ENCODE peak calls at places on chromosomes 13 and 19, in eight cellular contexts. One of them, this sample, is unnamed.

GRCh38 chr13:100808848-100809247 is 134.3 kb upstream of the TMTC4 start:
- DNase-seq in neural crest cell: peak; percentile 12
- DNase-seq in body of pancreas: no peak
- DNase-seq in GM20000: no peak
- DNase-seq in NB4: no peak
- DNase-seq in progenitor cell of endocrine pancreas: no peak
- DNase-seq in heart right ventricle: no peak
- DNase-seq in colonic mucosa: no peak
- DNase-seq in this sample: no peak

GRCh38 chr19:19120308-19121156 is 17.7 kb downstream of the TMEM161A start:
- DNase-seq in neural crest cell: peak; percentile 79
- DNase-seq in body of pancreas: peak; percentile 42
- DNase-seq in GM20000: no peak
- DNase-seq in NB4: peak; percentile 71
- DNase-seq in progenitor cell of endocrine pancreas: peak; percentile 59
- DNase-seq in heart right ventricle: no peak
- DNase-seq in colonic mucosa: peak; percentile 74
- DNase-seq in this sample: no peak

GRCh38 chr19:35596366-35596999 is 10.5 kb downstream of the PMIS2 start:
- DNase-seq in neural crest cell: no peak
- DNase-seq in body of pancreas: no peak
- DNase-seq in GM20000: peak; percentile 75
- DNase-seq in NB4: peak; percentile 36
- DNase-seq in progenitor cell of endocrine pancreas: no peak
- DNase-seq in heart right ventricle: no peak
- DNase-seq in colonic mucosa: no peak
- DNase-seq in this sample: peak; percentile 82

GRCh38 chr13:98033277-98034247 is 80.1 kb downstream of the IPO5 start:
- DNase-seq in neural crest cell: peak; percentile 26
- DNase-seq in body of pancreas: peak; percentile 33
- DNase-seq in GM20000: no peak
- DNase-seq in NB4: peak; percentile 35
- DNase-seq in progenitor cell of endocrine pancreas: no peak
- DNase-seq in heart right ventricle: peak; percentile 38
- DNase-seq in colonic mucosa: no peak
- DNase-seq in this sample: no peak

GRCh38 chr19:53192771-53193533 is at the start of gene ZNF665:
- DNase-seq in neural crest cell: peak; percentile 67
- DNase-seq in body of pancreas: peak; percentile 91
- DNase-seq in GM20000: peak; percentile 81
- DNase-seq in NB4: peak; percentile 93
- DNase-seq in progenitor cell of endocrine pancreas: peak; percentile 69
- DNase-seq in heart right ventricle: peak; percentile 91
- DNase-seq in colonic mucosa: peak; percentile 92
- DNase-seq in this sample: peak; percentile 83

GRCh38 chr19:13929956-13930355 is 8.3 kb downstream of the PODNL1 start:
- DNase-seq in neural crest cell: no peak
- DNase-seq in body of pancreas: no peak
- DNase-seq in GM20000: no peak
- DNase-seq in NB4: no peak
- DNase-seq in progenitor cell of endocrine pancreas: no peak
- DNase-seq in heart right ventricle: no peak
- DNase-seq in colonic mucosa: no peak
- DNase-seq in this sample: no peak

GRCh38 chr19:347946-348861 is 3.6 kb upstream of the MIER2 start:
- DNase-seq in neural crest cell: no peak
- DNase-seq in body of pancreas: no peak
- DNase-seq in GM20000: no peak
- DNase-seq in NB4: no peak
- DNase-seq in progenitor cell of endocrine pancreas: no peak
- DNase-seq in heart right ventricle: no peak
- DNase-seq in colonic mucosa: no peak
- DNase-seq in this sample: no peak

GRCh38 chr19:39590265-39590664 is 12.1 kb upstream of the LGALS13 start:
- DNase-seq in neural crest cell: peak; percentile 3
- DNase-seq in body of pancreas: no peak
- DNase-seq in GM20000: no peak
- DNase-seq in NB4: peak; percentile 17
- DNase-seq in progenitor cell of endocrine pancreas: peak; percentile 23
- DNase-seq in heart right ventricle: no peak
- DNase-seq in colonic mucosa: no peak
- DNase-seq in this sample: no peak

GRCh38 chr19:24046550-24046949 is 40.4 kb upstream of the ZNF254 start:
- DNase-seq in neural crest cell: no peak
- DNase-seq in body of pancreas: no peak
- DNase-seq in GM20000: no peak
- DNase-seq in NB4: no peak
- DNase-seq in progenitor cell of endocrine pancreas: no peak
- DNase-seq in heart right ventricle: no peak
- DNase-seq in colonic mucosa: no peak
- DNase-seq in this sample: no peak

GRCh38 chr19:8512115-8512967 is 1.6 kb downstream of the ZNF414 start:
- DNase-seq in neural crest cell: no peak
- DNase-seq in body of pancreas: no peak
- DNase-seq in GM20000: no peak
- DNase-seq in NB4: peak; percentile 81
- DNase-seq in progenitor cell of endocrine pancreas: no peak
- DNase-seq in heart right ventricle: no peak
- DNase-seq in colonic mucosa: peak; percentile 68
- DNase-seq in this sample: no peak

GRCh38 chr19:41934849-41935374 is 6.7 kb upstream of the ERFL start:
- DNase-seq in neural crest cell: peak; percentile 93
- DNase-seq in body of pancreas: peak; percentile 66
- DNase-seq in GM20000: peak; percentile 94
- DNase-seq in NB4: peak; percentile 67
- DNase-seq in progenitor cell of endocrine pancreas: peak; percentile 85
- DNase-seq in heart right ventricle: peak; percentile 76
- DNase-seq in colonic mucosa: peak; percentile 85
- DNase-seq in this sample: peak; percentile 93

GRCh38 chr13:86684402-86684801 is 885.2 kb upstream of the SLITRK6 start:
- DNase-seq in neural crest cell: no peak
- DNase-seq in body of pancreas: no peak
- DNase-seq in GM20000: no peak
- DNase-seq in NB4: no peak
- DNase-seq in progenitor cell of endocrine pancreas: no peak
- DNase-seq in heart right ventricle: no peak
- DNase-seq in colonic mucosa: no peak
- DNase-seq in this sample: no peak

GRCh38 chr19:35211545-35212230 is 16.9 kb downstream of the FAM187B start:
- DNase-seq in neural crest cell: no peak
- DNase-seq in body of pancreas: peak; percentile 73
- DNase-seq in GM20000: no peak
- DNase-seq in NB4: peak; percentile 40
- DNase-seq in progenitor cell of endocrine pancreas: no peak
- DNase-seq in heart right ventricle: peak; percentile 50
- DNase-seq in colonic mucosa: peak; percentile 53
- DNase-seq in this sample: no peak

DNA sequence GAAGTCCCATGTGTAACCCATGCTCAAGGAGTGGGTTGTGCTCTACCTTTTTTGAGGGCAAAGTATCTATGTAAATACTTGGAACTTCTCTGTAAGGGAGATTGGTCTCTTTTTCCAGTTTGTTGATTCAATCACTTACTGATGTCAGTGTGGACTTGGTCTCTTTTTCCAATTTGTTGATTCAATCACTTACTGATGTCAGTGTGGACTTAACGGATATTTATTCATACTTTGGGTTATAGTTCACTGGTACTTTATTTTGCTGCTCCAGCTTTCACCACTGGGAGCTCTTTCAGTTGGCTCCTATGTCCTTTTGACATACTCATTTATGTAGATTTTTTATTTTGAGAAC is 36.4 kb downstream of the COG3 start:
- DNase-seq in neural crest cell: no peak
- DNase-seq in body of pancreas: no peak
- DNase-seq in GM20000: no peak
- DNase-seq in NB4: no peak
- DNase-seq in progenitor cell of endocrine pancreas: no peak
- DNase-seq in heart right ventricle: no peak
- DNase-seq in colonic mucosa: no peak
- DNase-seq in this sample: no peak
- TF ChIP-seq CTCF in neural crest cell: no peak
- TF ChIP-seq CTCF in body of pancreas: no peak
- TF ChIP-seq CTCF in GM20000: no peak
- TF ChIP-seq CTCF in NB4: no peak
- TF ChIP-seq CTCF in progenitor cell of endocrine pancreas: no peak
- TF ChIP-seq CTCF in heart right ventricle: no peak
- TF ChIP-seq CTCF in colonic mucosa: no peak
- TF ChIP-seq CTCF in this sample: no peak

GRCh38 chr13:40495620-40496001 is 170.8 kb downstream of the FOXO1 start:
- DNase-seq in neural crest cell: no peak
- DNase-seq in body of pancreas: no peak
- DNase-seq in GM20000: no peak
- DNase-seq in NB4: no peak
- DNase-seq in progenitor cell of endocrine pancreas: no peak
- DNase-seq in heart right ventricle: no peak
- DNase-seq in colonic mucosa: no peak
- DNase-seq in this sample: no peak

GRCh38 chr13:40494932-40495619 is 171.4 kb downstream of the FOXO1 start:
- DNase-seq in neural crest cell: no peak
- DNase-seq in body of pancreas: no peak
- DNase-seq in GM20000: no peak
- DNase-seq in NB4: no peak
- DNase-seq in progenitor cell of endocrine pancreas: no peak
- DNase-seq in heart right ventricle: no peak
- DNase-seq in colonic mucosa: no peak
- DNase-seq in this sample: no peak

GRCh38 chr13:40494513-40494912 is 171.9 kb downstream of the FOXO1 start:
- DNase-seq in neural crest cell: no peak
- DNase-seq in body of pancreas: no peak
- DNase-seq in GM20000: no peak
- DNase-seq in NB4: no peak
- DNase-seq in progenitor cell of endocrine pancreas: no peak
- DNase-seq in heart right ventricle: no peak
- DNase-seq in colonic mucosa: no peak
- DNase-seq in this sample: no peak

GRCh38 chr13:40498461-40498860 is 168.0 kb downstream of the FOXO1 start:
- DNase-seq in neural crest cell: no peak
- DNase-seq in body of pancreas: no peak
- DNase-seq in GM20000: no peak
- DNase-seq in NB4: no peak
- DNase-seq in progenitor cell of endocrine pancreas: no peak
- DNase-seq in heart right ventricle: no peak
- DNase-seq in colonic mucosa: no peak
- DNase-seq in this sample: no peak

GRCh38 chr13:40496035-40496810 is 170.2 kb downstream of the FOXO1 start:
- DNase-seq in neural crest cell: no peak
- DNase-seq in body of pancreas: no peak
- DNase-seq in GM20000: no peak
- DNase-seq in NB4: no peak
- DNase-seq in progenitor cell of endocrine pancreas: no peak
- DNase-seq in heart right ventricle: no peak
- DNase-seq in colonic mucosa: no peak
- DNase-seq in this sample: no peak
- TF ChIP-seq CTCF in neural crest cell: no peak
- TF ChIP-seq CTCF in body of pancreas: no peak
- TF ChIP-seq CTCF in GM20000: no peak
- TF ChIP-seq CTCF in NB4: no peak
- TF ChIP-seq CTCF in progenitor cell of endocrine pancreas: no peak
- TF ChIP-seq CTCF in heart right ventricle: no peak
- TF ChIP-seq CTCF in colonic mucosa: no peak
- TF ChIP-seq CTCF in this sample: no peak

GRCh38 chr19:29285878-29286277 is 72.9 kb upstream of the UQCRFS1 start:
- DNase-seq in neural crest cell: peak; percentile 40
- DNase-seq in body of pancreas: no peak
- DNase-seq in GM20000: no peak
- DNase-seq in NB4: peak; percentile 91
- DNase-seq in progenitor cell of endocrine pancreas: no peak
- DNase-seq in heart right ventricle: no peak
- DNase-seq in colonic mucosa: no peak
- DNase-seq in this sample: no peak
- TF ChIP-seq CTCF in neural crest cell: peak; percentile 62
- TF ChIP-seq CTCF in body of pancreas: no peak
- TF ChIP-seq CTCF in GM20000: no peak
- TF ChIP-seq CTCF in NB4: peak; percentile 39
- TF ChIP-seq CTCF in progenitor cell of endocrine pancreas: peak; percentile 45
- TF ChIP-seq CTCF in heart right ventricle: peak; percentile 12
- TF ChIP-seq CTCF in colonic mucosa: no peak
- TF ChIP-seq CTCF in this sample: no peak

GRCh38 chr19:49056101-49056901 is 1.2 kb downstream of the CGB7 start:
- DNase-seq in neural crest cell: peak; percentile 53
- DNase-seq in body of pancreas: peak; percentile 47
- DNase-seq in GM20000: peak; percentile 89
- DNase-seq in NB4: peak; percentile 79
- DNase-seq in progenitor cell of endocrine pancreas: peak; percentile 51
- DNase-seq in heart right ventricle: peak; percentile 43
- DNase-seq in colonic mucosa: peak; percentile 72
- DNase-seq in this sample: peak; percentile 90
- TF ChIP-seq CTCF in neural crest cell: peak; percentile 51
- TF ChIP-seq CTCF in body of pancreas: peak; percentile 32
- TF ChIP-seq CTCF in GM20000: no peak
- TF ChIP-seq CTCF in NB4: peak; percentile 57
- TF ChIP-seq CTCF in progenitor cell of endocrine pancreas: peak; percentile 39
- TF ChIP-seq CTCF in heart right ventricle: peak; percentile 38
- TF ChIP-seq CTCF in colonic mucosa: no peak
- TF ChIP-seq CTCF in this sample: peak; percentile 14

GRCh38 chr13:51663980-51664957 is 80.0 kb downstream of the WDFY2 start:
- DNase-seq in neural crest cell: no peak
- DNase-seq in body of pancreas: no peak
- DNase-seq in GM20000: no peak
- DNase-seq in NB4: no peak
- DNase-seq in progenitor cell of endocrine pancreas: no peak
- DNase-seq in heart right ventricle: peak; percentile 23
- DNase-seq in colonic mucosa: no peak
- DNase-seq in this sample: no peak
- TF ChIP-seq CTCF in neural crest cell: no peak
- TF ChIP-seq CTCF in body of pancreas: no peak
- TF ChIP-seq CTCF in GM20000: no peak
- TF ChIP-seq CTCF in NB4: no peak
- TF ChIP-seq CTCF in progenitor cell of endocrine pancreas: no peak
- TF ChIP-seq CTCF in heart right ventricle: no peak
- TF ChIP-seq CTCF in colonic mucosa: no peak
- TF ChIP-seq CTCF in this sample: no peak

DNA sequence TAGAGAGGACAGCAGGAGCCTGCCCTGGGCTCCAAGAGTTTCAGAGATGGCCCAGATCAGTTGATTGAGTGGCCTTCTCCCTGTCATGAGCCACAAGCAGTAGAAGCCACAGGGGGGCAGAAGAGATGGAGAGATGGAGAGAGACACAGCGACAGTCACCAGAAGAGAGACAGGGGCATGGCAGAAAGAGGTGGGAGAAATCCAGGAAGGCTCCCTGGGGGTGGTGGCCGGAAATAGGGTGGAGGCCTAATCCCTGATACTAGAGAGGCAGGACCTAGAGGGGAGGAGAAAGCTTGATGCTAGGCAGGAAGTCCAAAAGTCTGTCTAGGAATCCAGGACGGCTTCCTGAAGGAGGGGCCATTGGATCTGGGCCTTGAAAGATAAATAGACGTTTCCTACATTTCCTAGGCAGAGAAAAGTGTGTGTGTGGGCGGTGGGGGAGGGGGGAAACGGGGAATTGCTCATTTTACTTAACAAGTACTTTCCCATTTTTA is 9.6 kb upstream of the TPM4 start:
- DNase-seq in neural crest cell: no peak
- DNase-seq in body of pancreas: no peak
- DNase-seq in GM20000: peak; percentile 77
- DNase-seq in NB4: peak; percentile 82
- DNase-seq in progenitor cell of endocrine pancreas: no peak
- DNase-seq in heart right ventricle: peak; percentile 34
- DNase-seq in colonic mucosa: peak; percentile 81
- DNase-seq in this sample: peak; percentile 73
- TF ChIP-seq CTCF in neural crest cell: peak; percentile 38
- TF ChIP-seq CTCF in body of pancreas: no peak
- TF ChIP-seq CTCF in GM20000: peak; percentile 71
- TF ChIP-seq CTCF in NB4: peak; percentile 52
- TF ChIP-seq CTCF in progenitor cell of endocrine pancreas: no peak
- TF ChIP-seq CTCF in heart right ventricle: peak; percentile 23
- TF ChIP-seq CTCF in colonic mucosa: peak; percentile 15
- TF ChIP-seq CTCF in this sample: peak; percentile 69

GRCh38 chr13:78875792-78876580 is 217.0 kb upstream of the OBI1 start:
- DNase-seq in neural crest cell: no peak
- DNase-seq in body of pancreas: no peak
- DNase-seq in GM20000: no peak
- DNase-seq in NB4: peak; percentile 36
- DNase-seq in progenitor cell of endocrine pancreas: no peak
- DNase-seq in heart right ventricle: no peak
- DNase-seq in colonic mucosa: no peak
- DNase-seq in this sample: no peak
- TF ChIP-seq CTCF in neural crest cell: no peak
- TF ChIP-seq CTCF in body of pancreas: no peak
- TF ChIP-seq CTCF in GM20000: no peak
- TF ChIP-seq CTCF in NB4: peak; percentile 23
- TF ChIP-seq CTCF in progenitor cell of endocrine pancreas: no peak
- TF ChIP-seq CTCF in heart right ventricle: no peak
- TF ChIP-seq CTCF in colonic mucosa: no peak
- TF ChIP-seq CTCF in this sample: peak; percentile 30